ENCODE peak calls at places on chromosomes 11 and 22, in eight cellular contexts. Y is stomach, B is HAP-1, M is cardiac muscle cell, C is PC-3, F is left lung, G is A549, I is heart left ventricle. D is an unnamed sample. For H3K4me1, the result is how much of the 10 kb centered on the place peaks cover.

GRCh38 chr11:27234961-27235360 is 128.1 kb downstream of the CCDC34 start:
- DNase-seq in Y (no peak), B (no peak), M (no peak), C (no peak), F (no peak), G (no peak), I (no peak), D (no peak)

GRCh38 chr11:3109434-3109833 is 52.2 kb upstream of the CARS1 start:
- DNase-seq in Y (no peak), B (no peak), M (no peak), C (no peak), F (peak), G (no peak), I (no peak), D (no peak)

GRCh38 chr11:101867951-101868350 is 46.9 kb upstream of the CEP126 start:
- DNase-seq in Y (no peak), B (no peak), M (peak), C (peak), F (no peak), G (peak), I (no peak), D (no peak)

GRCh38 chr11:126592496-126593410 is 237.3 kb downstream of the ST3GAL4 start:
- DNase-seq in Y (no peak), B (no peak), M (no peak), C (no peak), F (no peak), G (no peak), I (no peak), D (no peak)

GRCh38 chr11:75549370-75549958 is 12.6 kb upstream of the SERPINH1 start:
- DNase-seq in Y (no peak), B (no peak), M (no peak), C (no peak), F (peak), G (no peak), I (no peak), D (no peak)

GRCh38 chr22:33850724-33851123 is 69.6 kb downstream of the LARGE1 start:
- DNase-seq in Y (no peak), B (no peak), M (no peak), C (no peak), F (no peak), G (no peak), I (no peak), D (no peak)

GRCh38 chr22:47289316-47289985 is 527.0 kb downstream of the TBC1D22A start:
- DNase-seq in Y (no peak), B (no peak), M (no peak), C (no peak), F (no peak), G (no peak), I (no peak), D (no peak)

GRCh38 chr22:39502109-39502788 is at the start of gene MIEF1:
- DNase-seq in Y (peak), B (peak), M (peak), C (peak), F (peak), G (peak), I (peak), D (peak)

GRCh38 chr11:118572914-118573550 is 823 bp downstream of the ARCN1 start:
- DNase-seq in Y (no peak), B (peak), M (peak), C (peak), F (no peak), G (peak), I (no peak), D (peak)

GRCh38 chr11:20668844-20669832 is at the start of gene NELL1:
- DNase-seq in Y (no peak), B (peak), M (peak), C (no peak), F (peak), G (no peak), I (no peak), D (no peak)

GRCh38 chr11:65505434-65506315 is 6.8 kb downstream of the MALAT1 start:
- DNase-seq in Y (no peak), B (no peak), M (peak), C (no peak), F (no peak), G (peak), I (peak), D (peak)
- H3K4me3 ChIP-seq in Y (peak), B (peak), M (peak), C (peak), F (peak), G (peak), I (peak), D (peak)

GRCh38 chr22:27978875-27979274 is 59.8 kb upstream of the PITPNB start:
- DNase-seq in Y (no peak), B (no peak), M (no peak), C (no peak), F (no peak), G (no peak), I (no peak), D (no peak)
- H3K4me1 ChIP-seq in Y (under half), B (under half), M (under half), C (under half), F (under half), G (under half), I (under half), D (under half)

GRCh38 chr11:117198613-117199012 is 557 bp upstream of the TAGLN start:
- DNase-seq in Y (no peak), B (no peak), M (no peak), C (no peak), F (peak), G (no peak), I (peak), D (no peak)
- H3K4me3 ChIP-seq in Y (no peak), B (no peak), M (no peak), C (no peak), F (peak), G (peak), I (peak), D (no peak)

DNA sequence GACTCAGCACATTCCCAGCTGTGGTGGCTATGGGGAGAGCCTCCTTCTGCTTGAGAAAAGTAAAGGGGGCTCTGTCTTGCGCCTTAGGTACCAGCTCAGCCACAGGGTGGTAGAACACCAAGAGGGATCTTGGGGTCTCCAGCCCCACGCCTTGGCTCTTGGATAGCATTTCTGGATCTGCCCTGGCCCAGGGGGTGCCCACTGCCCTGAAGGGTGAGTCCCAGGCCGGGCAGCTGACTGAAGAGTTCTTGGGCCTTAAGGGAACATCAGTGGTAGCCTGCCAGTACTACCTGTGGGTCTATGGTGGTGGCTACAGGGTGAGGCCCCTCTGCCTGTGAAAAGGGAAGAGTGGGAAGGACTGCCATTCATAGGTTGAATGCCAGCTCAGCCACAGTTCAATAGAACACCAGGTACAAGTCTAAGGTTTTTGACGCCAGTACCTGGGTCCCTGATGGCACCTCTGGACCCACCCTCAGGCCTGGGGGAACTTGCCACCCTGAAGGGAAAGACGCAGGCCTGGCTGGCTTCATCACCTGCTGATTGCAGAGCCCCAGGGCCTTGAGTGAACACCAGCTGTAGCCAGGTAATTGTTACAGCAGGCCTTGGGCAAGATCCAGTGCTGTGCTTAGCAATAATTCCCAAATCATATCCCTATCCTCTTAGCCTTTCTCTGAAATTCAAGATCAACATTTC is 3.9 kb downstream of the CWF19L2 start:
- DNase-seq in Y (no peak), B (no peak), M (no peak), C (no peak), F (no peak), G (no peak), I (no peak), D (no peak)
- H3K4me1 ChIP-seq in Y (under half), B (under half), M (under half), C (under half), F (under half), G (under half), I (under half), D (under half)

DNA sequence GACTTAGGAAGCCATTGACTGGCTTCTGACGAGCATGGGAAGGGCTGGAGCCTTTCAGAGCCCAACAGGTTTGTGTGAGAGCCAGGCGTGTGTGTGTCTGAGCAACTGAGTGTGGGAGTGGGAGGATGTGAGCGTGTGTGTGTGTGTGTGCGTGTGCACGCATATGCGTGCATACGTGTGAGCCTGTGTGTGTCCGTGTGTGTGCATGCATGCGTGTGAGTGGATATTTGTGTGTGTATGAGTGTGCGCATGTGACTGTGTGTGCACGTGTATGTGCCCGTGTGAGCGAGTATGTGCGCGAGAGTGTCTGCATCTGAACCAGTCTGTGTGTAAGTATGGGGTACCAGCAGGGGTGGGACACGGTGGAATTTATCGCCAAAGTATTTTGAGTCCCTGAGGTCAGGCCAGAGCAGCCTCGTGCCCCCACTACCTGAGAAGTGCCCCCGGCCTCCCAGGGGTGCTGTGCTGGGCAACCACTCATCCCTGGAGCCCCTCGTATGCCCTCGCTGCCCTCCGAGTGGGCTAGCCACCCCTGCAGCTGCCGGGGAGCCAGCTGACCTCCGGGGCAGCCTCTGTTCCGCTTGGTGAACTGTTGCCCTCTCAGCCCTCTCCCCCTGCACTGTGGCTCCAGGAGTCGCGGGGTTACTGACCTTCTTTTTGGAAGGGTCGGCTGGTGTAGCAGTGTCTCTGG is 38.5 kb downstream of the LRP5 start:
- DNase-seq in Y (no peak), B (no peak), M (no peak), C (no peak), F (no peak), G (no peak), I (no peak), D (no peak)
- H3K4me3 ChIP-seq in Y (no peak), B (no peak), M (no peak), C (no peak), F (no peak), G (no peak), I (no peak), D (no peak)

DNA sequence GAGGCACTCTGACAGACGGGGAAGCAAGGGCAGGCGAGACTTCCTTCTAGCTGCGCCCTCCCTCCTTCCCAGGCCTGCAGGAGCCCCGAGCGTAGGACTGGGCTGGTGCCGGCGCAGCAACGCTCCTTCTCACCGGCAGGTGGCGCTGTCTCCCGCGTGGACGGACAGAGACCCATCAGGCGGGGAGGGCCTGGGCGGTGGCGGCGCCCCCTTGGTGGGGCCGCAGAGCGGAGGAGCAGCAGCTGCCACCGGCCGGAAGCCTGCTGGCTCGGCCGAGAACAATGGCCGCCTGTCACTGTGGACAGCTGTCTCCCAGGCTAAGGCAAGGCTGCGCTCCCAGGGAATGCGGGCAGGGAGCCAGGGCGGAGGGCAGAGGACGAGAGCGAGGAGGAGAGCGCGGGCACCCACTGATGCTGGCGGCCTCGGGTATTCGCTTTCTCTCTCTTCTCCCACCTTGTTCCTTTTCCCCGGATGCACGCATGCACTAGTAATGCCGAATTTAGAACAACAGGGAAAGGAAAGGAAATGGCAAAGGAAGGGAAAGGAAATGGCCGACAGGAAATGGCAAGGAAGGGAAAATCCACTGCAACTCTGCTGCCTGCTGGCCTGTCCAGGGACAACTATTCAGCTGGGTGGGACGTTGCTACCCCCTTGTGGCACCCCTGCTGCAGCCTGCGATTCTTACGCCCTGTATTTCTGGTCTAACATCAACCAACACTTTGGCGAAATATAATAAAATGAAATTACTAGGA is 14.4 kb downstream of the PPM1F start:
- DNase-seq in Y (peak), B (peak), M (peak), C (peak), F (peak), G (peak), I (peak), D (peak)
- H3K4me1 ChIP-seq in Y (under half), B (under half), M (under half), C (under half), F (under half), G (under half), I (half or more), D (under half)

GRCh38 chr11:10674991-10675440 is 18.5 kb downstream of the IRAG1 start:
- DNase-seq in Y (no peak), B (no peak), M (no peak), C (no peak), F (no peak), G (no peak), I (peak), D (no peak)
- H3K4me3 ChIP-seq in Y (no peak), B (no peak), M (no peak), C (no peak), F (no peak), G (no peak), I (peak), D (no peak)